ENCODE peak calls at places on chromosomes 11 and 22, in seven cellular contexts. L, M, G, C, I, D and K are unnamed samples.

GRCh38 chr22:25057013-25057881 is 104.7 kb downstream of the KIAA1671 start:
- DNase-seq in L (peak; percentile 60), M (peak; percentile 79), G (peak; percentile 67), C (peak; percentile 45), I (peak; percentile 35), D (peak; percentile 79), K (peak; percentile 97)

GRCh38 chr22:48756146-48757111 is 1071.2 kb downstream of the BRD1 start:
- DNase-seq in L (no peak), M (no peak), G (no peak), C (no peak), I (no peak), D (no peak), K (peak; percentile 35)

GRCh38 chr11:44609028-44609782 is 43.7 kb downstream of the CD82 start:
- DNase-seq in L (no peak), M (no peak), G (no peak), C (no peak), I (no peak), D (no peak), K (no peak)

GRCh38 chr11:19987243-19987870 is 172.9 kb downstream of the DBX1 start:
- DNase-seq in L (no peak), M (no peak), G (no peak), C (no peak), I (no peak), D (no peak), K (no peak)

GRCh38 chr11:1870326-1870696 is 17.4 kb downstream of the LSP1 start:
- DNase-seq in L (no peak), M (no peak), G (no peak), C (no peak), I (no peak), D (no peak), K (no peak)

GRCh38 chr11:126007263-126007662 is 55.4 kb downstream of the CDON start:
- DNase-seq in L (no peak), M (peak; percentile 39), G (no peak), C (peak; percentile 38), I (no peak), D (peak; percentile 67), K (no peak)

GRCh38 chr22:24789516-24789915 is 15.0 kb upstream of the PIWIL3 start:
- DNase-seq in L (no peak), M (no peak), G (no peak), C (no peak), I (no peak), D (no peak), K (peak; percentile 36)

GRCh38 chr11:18853086-18853720 is 61.6 kb upstream of the PTPN5 start:
- DNase-seq in L (no peak), M (peak; percentile 21), G (no peak), C (peak; percentile 6), I (peak; percentile 6), D (peak; percentile 63), K (peak; percentile 75)

GRCh38 chr11:86047275-86047991 is 21.5 kb downstream of the PICALM start:
- DNase-seq in L (no peak), M (no peak), G (no peak), C (peak; percentile 62), I (no peak), D (peak; percentile 47), K (no peak)

GRCh38 chr22:48793949-48794348 is 1033.7 kb downstream of the BRD1 start:
- DNase-seq in L (no peak), M (no peak), G (no peak), C (no peak), I (no peak), D (no peak), K (peak; percentile 12)

GRCh38 chr11:26865703-26866102 is 128.2 kb upstream of the FIBIN start:
- DNase-seq in L (no peak), M (no peak), G (no peak), C (no peak), I (no peak), D (no peak), K (no peak)

GRCh38 chr11:47269002-47269828 is 718 bp upstream of the MADD start:
- DNase-seq in L (peak; percentile 91), M (peak; percentile 98), G (peak; percentile 87), C (peak; percentile 93), I (peak; percentile 84), D (peak; percentile 83), K (peak; percentile 96)

DNA sequence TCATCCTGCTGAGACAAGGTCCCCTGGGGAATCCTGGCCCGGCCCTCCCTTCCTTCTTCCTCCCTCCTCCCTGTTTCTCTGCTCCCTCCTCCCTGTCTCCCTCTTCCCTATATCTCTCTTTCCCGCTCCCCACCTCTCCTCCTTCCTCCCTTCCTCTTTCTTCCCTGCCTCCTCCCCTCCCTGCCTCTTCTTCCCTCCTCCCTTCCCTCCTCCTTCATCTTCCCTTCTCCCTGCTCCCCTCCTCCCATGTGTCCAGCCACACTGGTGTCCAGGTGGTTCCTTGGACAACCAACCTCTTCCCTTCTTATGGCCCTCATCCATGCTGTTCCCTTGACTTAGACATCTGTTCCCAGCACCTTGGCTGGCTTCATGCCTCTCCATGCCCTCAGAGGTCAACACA is 258.1 kb downstream of the MN1 start:
- DNase-seq in L (no peak), M (no peak), G (no peak), C (no peak), I (no peak), D (no peak), K (no peak)
- H3K9me3 ChIP-seq in L (no peaks in the 10 kb centered on the region), M (no peaks in the 10 kb centered on the region), G (no peaks in the 10 kb centered on the region), C (no peaks in the 10 kb centered on the region), I (no peaks in the 10 kb centered on the region), D (no peaks in the 10 kb centered on the region), K (no peaks in the 10 kb centered on the region)

GRCh38 chr11:119643212-119643877 is 85.7 kb downstream of the NECTIN1 start:
- DNase-seq in L (no peak), M (peak; percentile 60), G (no peak), C (no peak), I (no peak), D (no peak), K (no peak)
- H3K9ac ChIP-seq in L (no peak overlapping the region), M (no peak overlapping the region), G (peak overlapping the region; percentile 9), C (no peak overlapping the region), I (no peak overlapping the region), D (no peak overlapping the region), K (no peak overlapping the region)

GRCh38 chr11:75403983-75404658 is 4.8 kb downstream of the RPS3 start:
- DNase-seq in L (no peak), M (no peak), G (no peak), C (no peak), I (no peak), D (peak; percentile 29), K (no peak)

GRCh38 chr11:75403037-75403436 is 3.7 kb downstream of the RPS3 start:
- DNase-seq in L (no peak), M (no peak), G (no peak), C (no peak), I (no peak), D (no peak), K (no peak)

GRCh38 chr11:75399344-75400109 is at the start of gene RPS3:
- DNase-seq in L (peak; percentile 83), M (peak; percentile 90), G (peak; percentile 89), C (peak; percentile 95), I (peak; percentile 88), D (peak; percentile 96), K (peak; percentile 95)

GRCh38 chr11:75400110-75400865 is 970 bp downstream of the RPS3 start:
- DNase-seq in L (no peak), M (no peak), G (no peak), C (peak; percentile 46), I (no peak), D (peak; percentile 35), K (peak; percentile 52)

DNA sequence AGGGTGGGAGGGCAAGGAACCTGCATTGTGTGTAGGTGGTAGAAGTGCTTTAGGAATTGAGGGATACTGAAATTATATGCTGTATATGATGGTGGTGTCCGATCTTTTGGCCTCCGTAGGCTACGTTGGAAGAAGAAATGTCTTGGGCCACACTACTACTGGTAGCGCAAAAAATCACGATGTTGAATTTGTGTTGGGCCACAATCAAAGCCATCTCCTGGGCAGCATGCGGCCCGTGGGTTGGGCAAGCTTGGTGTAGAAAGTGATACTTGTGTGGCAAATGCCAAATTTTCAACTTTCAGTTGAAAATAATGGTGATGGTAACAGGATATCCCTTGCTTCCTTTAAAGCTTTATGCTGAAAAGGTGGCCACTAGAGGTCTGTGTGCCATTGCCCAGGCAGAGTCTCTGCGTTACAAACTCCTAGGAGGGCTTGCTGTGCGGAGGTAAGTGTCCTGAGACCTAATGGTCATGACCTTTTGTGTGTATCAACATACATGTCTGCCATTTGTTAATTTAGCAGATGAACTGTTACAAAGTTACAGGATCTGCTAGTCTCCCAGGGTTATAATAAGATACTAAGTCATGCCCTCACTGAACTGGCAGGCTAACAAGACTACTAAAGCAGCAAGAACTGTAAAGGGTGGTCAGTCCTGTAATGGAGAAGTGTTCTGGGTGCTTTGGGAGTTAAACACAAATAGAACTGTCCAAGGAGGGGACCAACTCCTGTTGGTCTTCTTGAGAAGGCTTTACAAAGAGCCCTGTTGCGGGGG is 2.9 kb downstream of the RPS3 start:
- DNase-seq in L (no peak), M (no peak), G (no peak), C (no peak), I (no peak), D (no peak), K (no peak)
- H3K4me3 ChIP-seq in L (peak overlapping the region; percentile 91), M (peak overlapping the region; percentile 90), G (no peak overlapping the region), C (no peak overlapping the region), I (peak overlapping the region; percentile 98), D (peak overlapping the region; percentile 90), K (peak overlapping the region; percentile 95)

DNA sequence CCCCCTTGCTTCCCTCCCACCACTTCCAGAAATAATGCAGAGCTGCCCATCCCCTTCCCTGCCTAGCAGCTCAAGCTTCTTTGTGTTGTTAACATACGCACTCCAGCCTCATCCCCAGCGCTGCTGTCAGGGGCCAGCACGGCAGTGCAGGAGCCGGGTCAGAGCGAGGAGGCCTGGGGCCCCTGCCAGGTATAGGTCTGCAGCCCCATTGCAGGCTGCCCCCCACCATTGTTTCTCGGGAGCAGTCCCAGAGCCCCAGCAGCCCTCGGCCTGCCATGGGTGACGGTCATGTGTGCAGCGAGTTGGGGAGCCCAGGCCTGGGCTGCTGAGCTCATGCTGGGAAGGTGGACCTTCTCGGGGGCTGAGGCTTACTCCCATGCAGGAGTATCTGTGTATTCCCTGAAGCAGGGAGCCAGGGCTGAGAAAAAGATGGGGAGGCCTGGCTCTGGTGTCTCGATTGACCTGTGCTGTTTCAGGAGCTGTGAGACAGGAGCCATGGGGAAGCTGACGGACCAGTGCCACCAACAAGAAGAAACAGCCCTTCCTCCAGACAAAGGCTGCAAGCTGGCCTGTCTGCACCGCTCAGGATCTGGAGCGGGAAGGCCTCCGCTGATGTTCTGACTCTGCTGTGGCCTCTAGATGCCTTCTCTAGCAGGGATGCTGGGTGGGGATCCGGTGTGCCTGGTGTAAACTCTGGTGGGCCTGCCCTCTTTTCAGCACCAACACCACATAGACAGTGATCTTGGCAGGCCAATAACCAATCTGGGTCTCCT is 220.5 kb upstream of the B3GAT1 start:
- DNase-seq in L (no peak), M (no peak), G (no peak), C (no peak), I (no peak), D (no peak), K (peak; percentile 46)
- H3K9me3 ChIP-seq in L (no peaks in the 10 kb centered on the region), M (no peaks in the 10 kb centered on the region), G (no peaks in the 10 kb centered on the region), C (no peaks in the 10 kb centered on the region), I (no peaks in the 10 kb centered on the region), D (peaks cover 8% of the 10 kb centered on the region), K (no peaks in the 10 kb centered on the region)